ENCODE peak calls at places on chromosomes 13 and 19, in nine cellular contexts. X, F, K, N, L, P, E, J and H are unnamed samples.

GRCh38 chr13:29991343-29991742 is 140.9 kb upstream of the UBL3 start:
- DNase-seq in X (no peak), F (no peak), K (peak), N (no peak), L (peak), P (no peak), E (peak), J (no peak), H (no peak)

GRCh38 chr13:59371229-59371628 is 792.5 kb downstream of the DIAPH3 start:
- DNase-seq in X (no peak), F (no peak), K (no peak), N (no peak), L (no peak), P (no peak), E (no peak), J (no peak), H (no peak)

GRCh38 chr13:99347335-99347878 is 40.2 kb upstream of the GPR183 start:
- DNase-seq in X (no peak), F (no peak), K (no peak), N (no peak), L (no peak), P (no peak), E (no peak), J (no peak), H (no peak)

GRCh38 chr13:107124129-107124718 is 556.3 kb upstream of the ARGLU1 start:
- DNase-seq in X (no peak), F (no peak), K (peak), N (no peak), L (no peak), P (no peak), E (no peak), J (no peak), H (no peak)

GRCh38 chr13:94313321-94313720 is 166.2 kb downstream of the DCT start:
- DNase-seq in X (no peak), F (no peak), K (no peak), N (no peak), L (no peak), P (no peak), E (no peak), J (no peak), H (no peak)

GRCh38 chr19:28446511-28446910 is 766.4 kb downstream of the UQCRFS1 start:
- DNase-seq in X (no peak), F (no peak), K (no peak), N (no peak), L (no peak), P (no peak), E (no peak), J (no peak), H (no peak)

GRCh38 chr13:72648513-72649065 is 78.8 kb downstream of the MZT1 start:
- DNase-seq in X (no peak), F (no peak), K (no peak), N (no peak), L (no peak), P (no peak), E (no peak), J (no peak), H (no peak)

GRCh38 chr19:7833225-7834156 is 3.5 kb downstream of the EVI5L start:
- DNase-seq in X (no peak), F (peak), K (peak), N (peak), L (peak), P (peak), E (peak), J (no peak), H (no peak)

GRCh38 chr13:99307247-99307646 is at the start of gene GPR183:
- DNase-seq in X (no peak), F (no peak), K (peak), N (no peak), L (no peak), P (no peak), E (no peak), J (no peak), H (no peak)

GRCh38 chr13:23969672-23970071 is 72.4 kb upstream of the C1QTNF9B start:
- DNase-seq in X (no peak), F (no peak), K (peak), N (no peak), L (no peak), P (no peak), E (peak), J (no peak), H (no peak)

GRCh38 chr19:38880882-38881609 is 3.0 kb upstream of the RINL start:
- DNase-seq in X (no peak), F (no peak), K (no peak), N (peak), L (no peak), P (no peak), E (no peak), J (no peak), H (no peak)

GRCh38 chr13:49579501-49579900 is 5.9 kb downstream of the RCBTB1 start:
- DNase-seq in X (no peak), F (no peak), K (no peak), N (no peak), L (peak), P (no peak), E (no peak), J (no peak), H (no peak)

GRCh38 chr19:40281381-40282208 is 3.5 kb downstream of the AKT2 start:
- DNase-seq in X (peak), F (no peak), K (peak), N (no peak), L (no peak), P (no peak), E (no peak), J (no peak), H (no peak)

GRCh38 chr13:113550453-113550852 is 34.1 kb upstream of the TFDP1 start:
- DNase-seq in X (no peak), F (no peak), K (no peak), N (no peak), L (no peak), P (no peak), E (no peak), J (no peak), H (peak)

GRCh38 chr13:49821216-49821820 is 28.8 kb upstream of the KPNA3 start:
- DNase-seq in X (no peak), F (no peak), K (peak), N (no peak), L (no peak), P (no peak), E (no peak), J (no peak), H (no peak)

GRCh38 chr19:52993342-52994178 is 20.2 kb upstream of the ERVV-1 start:
- DNase-seq in X (peak), F (peak), K (peak), N (peak), L (peak), P (peak), E (peak), J (peak), H (peak)

GRCh38 chr13:42022796-42023493 is 25.5 kb upstream of the DGKH start:
- DNase-seq in X (no peak), F (no peak), K (no peak), N (no peak), L (no peak), P (no peak), E (peak), J (no peak), H (no peak)

GRCh38 chr13:82758056-82758455 is 1124.2 kb downstream of the SLITRK1 start:
- DNase-seq in X (no peak), F (no peak), K (peak), N (no peak), L (no peak), P (no peak), E (no peak), J (no peak), H (no peak)

GRCh38 chr13:76161143-76161542 is 525.0 kb downstream of the LMO7 start:
- DNase-seq in X (no peak), F (peak), K (no peak), N (no peak), L (no peak), P (no peak), E (no peak), J (no peak), H (no peak)

GRCh38 chr13:112071011-112071901 is 4.3 kb downstream of the SOX1 start:
- DNase-seq in X (no peak), F (no peak), K (no peak), N (no peak), L (no peak), P (no peak), E (no peak), J (no peak), H (no peak)

GRCh38 chr19:48512504-48513288 is 1.1 kb upstream of the LMTK3 start:
- DNase-seq in X (no peak), F (no peak), K (no peak), N (no peak), L (no peak), P (no peak), E (no peak), J (no peak), H (no peak)

GRCh38 chr19:34985249-34986022 is 14.7 kb upstream of the GRAMD1A start:
- DNase-seq in X (no peak), F (peak), K (peak), N (no peak), L (no peak), P (peak), E (peak), J (no peak), H (peak)

GRCh38 chr13:51255556-51255955 is 33.4 kb downstream of the FAM124A start:
- DNase-seq in X (no peak), F (no peak), K (no peak), N (no peak), L (no peak), P (no peak), E (no peak), J (no peak), H (no peak)

GRCh38 chr13:30607908-30608307 is 9.8 kb upstream of the USPL1 start:
- DNase-seq in X (no peak), F (no peak), K (no peak), N (no peak), L (no peak), P (peak), E (no peak), J (no peak), H (no peak)

GRCh38 chr19:46648070-46648960 is 12.3 kb upstream of the GNG8 start:
- DNase-seq in X (no peak), F (no peak), K (no peak), N (no peak), L (no peak), P (no peak), E (no peak), J (no peak), H (no peak)

GRCh38 chr19:48490980-48491792 is 20.4 kb downstream of the LMTK3 start:
- DNase-seq in X (no peak), F (no peak), K (peak), N (peak), L (no peak), P (no peak), E (no peak), J (no peak), H (peak)

GRCh38 chr13:19984430-19985218 is 26.1 kb downstream of the ZMYM2 start:
- DNase-seq in X (no peak), F (no peak), K (peak), N (peak), L (no peak), P (no peak), E (peak), J (no peak), H (no peak)

GRCh38 chr13:73168226-73168992 is 109.6 kb downstream of the KLF5 start:
- DNase-seq in X (no peak), F (no peak), K (peak), N (no peak), L (peak), P (no peak), E (peak), J (no peak), H (no peak)

GRCh38 chr19:39308531-39309304 is 11.9 kb downstream of the LRFN1 start:
- DNase-seq in X (peak), F (no peak), K (peak), N (peak), L (no peak), P (no peak), E (no peak), J (no peak), H (no peak)

GRCh38 chr13:53159439-53159838 is 130.8 kb downstream of the OLFM4 start:
- DNase-seq in X (no peak), F (no peak), K (no peak), N (no peak), L (no peak), P (no peak), E (no peak), J (no peak), H (no peak)

GRCh38 chr13:83819611-83820010 is 62.7 kb downstream of the SLITRK1 start:
- DNase-seq in X (no peak), F (no peak), K (peak), N (no peak), L (no peak), P (no peak), E (peak), J (no peak), H (no peak)

GRCh38 chr19:53076984-53077383 is 26.2 kb downstream of the ZNF160 start:
- DNase-seq in X (peak), F (peak), K (peak), N (peak), L (no peak), P (no peak), E (peak), J (peak), H (no peak)

GRCh38 chr13:113656831-113657671 is 947 bp downstream of the ATP4B start:
- DNase-seq in X (peak), F (no peak), K (no peak), N (no peak), L (no peak), P (no peak), E (no peak), J (no peak), H (peak)

GRCh38 chr19:14554382-14554812 is 17.5 kb downstream of the NDUFB7 start:
- DNase-seq in X (no peak), F (no peak), K (no peak), N (peak), L (peak), P (no peak), E (no peak), J (no peak), H (peak)

GRCh38 chr13:111044087-111044830 is 70.9 kb upstream of the ARHGEF7 start:
- DNase-seq in X (no peak), F (no peak), K (no peak), N (no peak), L (no peak), P (peak), E (no peak), J (no peak), H (no peak)

GRCh38 chr13:112722433-112723250 is 32.8 kb downstream of the ATP11A start:
- DNase-seq in X (no peak), F (peak), K (peak), N (peak), L (peak), P (peak), E (peak), J (no peak), H (no peak)

GRCh38 chr13:102012299-102013293 is 389.3 kb downstream of the FGF14 start:
- DNase-seq in X (no peak), F (peak), K (no peak), N (no peak), L (no peak), P (no peak), E (no peak), J (no peak), H (no peak)

GRCh38 chr19:19619849-19620210 is 1.3 kb upstream of the PBX4 start:
- DNase-seq in X (no peak), F (no peak), K (no peak), N (no peak), L (no peak), P (no peak), E (no peak), J (no peak), H (no peak)

GRCh38 chr19:19623383-19623782 is 4.6 kb downstream of the LPAR2 start:
- DNase-seq in X (no peak), F (no peak), K (no peak), N (no peak), L (no peak), P (no peak), E (no peak), J (no peak), H (no peak)

GRCh38 chr19:19619121-19619848 is 798 bp upstream of the PBX4 start:
- DNase-seq in X (no peak), F (no peak), K (no peak), N (no peak), L (no peak), P (no peak), E (no peak), J (no peak), H (no peak)

GRCh38 chr19:19615086-19615485 is 3.4 kb downstream of the PBX4 start:
- DNase-seq in X (no peak), F (no peak), K (peak), N (no peak), L (no peak), P (no peak), E (peak), J (no peak), H (no peak)

DNA sequence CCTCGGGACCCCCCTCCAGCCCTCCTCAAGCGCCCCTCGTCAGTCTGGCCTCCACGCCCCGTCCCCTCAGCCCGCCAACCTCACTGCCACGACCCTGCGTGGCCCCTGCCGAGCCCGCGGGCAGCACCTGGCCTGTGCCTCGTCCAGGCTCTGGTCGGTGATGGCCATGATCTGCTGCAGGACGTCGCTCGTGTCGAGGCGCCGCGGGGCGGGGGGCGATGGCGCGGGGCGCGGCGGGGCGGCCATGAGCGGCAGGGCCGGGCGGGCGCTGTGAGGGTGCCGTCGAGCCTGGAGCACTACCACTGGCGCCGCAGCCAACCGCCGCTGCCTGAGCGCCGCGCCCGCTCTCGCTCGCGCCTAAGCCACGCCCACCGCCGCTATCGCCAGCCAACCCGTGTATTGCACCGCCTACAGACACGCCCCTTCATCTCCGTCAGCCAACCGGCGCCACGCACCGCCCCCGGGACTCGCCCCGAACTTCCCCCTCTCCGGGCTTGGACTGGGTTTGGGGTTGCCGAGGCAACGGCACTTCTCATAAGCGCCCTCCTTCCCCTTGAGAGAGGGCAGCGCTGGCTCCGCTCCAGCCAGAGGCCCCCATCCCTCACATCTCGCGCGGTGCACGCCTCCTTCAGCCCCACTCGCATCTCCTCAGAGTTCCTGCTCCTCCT is at the start of gene PBX4:
- DNase-seq in X (peak), F (peak), K (peak), N (peak), L (peak), P (peak), E (peak), J (peak), H (peak)
- H3K27ac ChIP-seq in X (no peak), F (no peak), K (no peak), N (peak), L (peak), P (no peak), E (no peak), J (no peak), H (no peak)

GRCh38 chr13:37679043-37679442 is 80.5 kb upstream of the POSTN start:
- DNase-seq in X (no peak), F (no peak), K (no peak), N (no peak), L (no peak), P (no peak), E (no peak), J (no peak), H (no peak)

GRCh38 chr13:37680137-37680536 is 81.6 kb upstream of the POSTN start:
- DNase-seq in X (no peak), F (no peak), K (no peak), N (no peak), L (no peak), P (no peak), E (no peak), J (no peak), H (no peak)

GRCh38 chr13:37682496-37682895 is 83.9 kb upstream of the POSTN start:
- DNase-seq in X (no peak), F (no peak), K (no peak), N (no peak), L (no peak), P (no peak), E (no peak), J (no peak), H (no peak)

GRCh38 chr13:37685206-37685605 is 86.6 kb upstream of the POSTN start:
- DNase-seq in X (no peak), F (no peak), K (no peak), N (no peak), L (no peak), P (no peak), E (peak), J (no peak), H (no peak)

DNA sequence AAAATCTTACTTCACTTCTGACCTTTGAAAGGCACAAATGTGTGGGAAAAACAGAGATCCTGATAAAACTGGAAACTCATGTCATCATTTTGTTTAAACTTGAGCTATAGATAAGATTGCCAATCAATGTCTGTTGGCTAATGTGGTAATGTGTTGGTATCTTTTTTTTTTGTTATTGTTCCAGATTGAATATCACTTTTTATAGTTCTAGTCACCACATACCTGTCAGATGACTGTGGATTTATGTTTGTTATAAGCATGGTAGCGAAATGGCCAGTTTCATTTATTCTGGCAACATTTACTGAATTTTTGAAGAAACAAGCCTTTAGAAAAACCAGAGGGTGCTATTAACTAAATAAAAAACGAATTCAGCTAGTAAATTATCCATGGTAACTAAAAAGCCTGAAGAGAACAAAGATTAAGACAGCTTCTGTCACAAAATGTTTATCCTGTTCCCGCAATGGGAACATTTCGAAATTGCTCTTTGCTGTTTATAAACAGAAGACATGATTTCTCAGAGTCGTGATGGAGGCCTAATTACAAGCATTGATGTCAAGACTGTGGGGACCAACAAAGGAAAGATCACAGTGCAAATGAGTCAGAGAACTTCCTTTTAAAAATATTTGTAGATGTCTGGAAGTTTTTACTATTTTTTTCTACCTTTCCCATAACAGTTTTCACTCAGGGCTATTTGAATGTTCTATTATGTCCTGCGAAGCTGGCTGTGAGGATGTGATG is 82.9 kb upstream of the POSTN start:
- DNase-seq in X (no peak), F (no peak), K (peak), N (no peak), L (no peak), P (no peak), E (peak), J (no peak), H (no peak)
- H3K27ac ChIP-seq in X (no peak), F (no peak), K (peak), N (no peak), L (no peak), P (no peak), E (peak), J (no peak), H (no peak)

GRCh38 chr19:42497492-42498226 is 30.6 kb downstream of the CEACAM1 start:
- DNase-seq in X (no peak), F (no peak), K (no peak), N (no peak), L (no peak), P (no peak), E (no peak), J (no peak), H (no peak)
- H3K27ac ChIP-seq in X (no peak), F (no peak), K (no peak), N (no peak), L (no peak), P (no peak), E (no peak), J (peak), H (peak)

GRCh38 chr19:10911579-10912363 is 16.7 kb downstream of the YIPF2 start:
- DNase-seq in X (no peak), F (no peak), K (no peak), N (no peak), L (no peak), P (no peak), E (no peak), J (peak), H (no peak)
- H3K27ac ChIP-seq in X (no peak), F (no peak), K (no peak), N (no peak), L (no peak), P (no peak), E (no peak), J (peak), H (no peak)

GRCh38 chr13:21138561-21138960 is 37.8 kb downstream of the SKA3 start:
- DNase-seq in X (no peak), F (no peak), K (no peak), N (no peak), L (no peak), P (no peak), E (no peak), J (no peak), H (no peak)
- H3K27ac ChIP-seq in X (no peak), F (no peak), K (no peak), N (no peak), L (no peak), P (no peak), E (no peak), J (no peak), H (no peak)